ENCODE peak calls at places on chromosome 9, in six cellular contexts. One of them, this sample, is unnamed.

GRCh38 chr9:119451426-119451825 is 82.2 kb upstream of the BRINP1 start:
- DNase-seq in WTC11: no peak
- DNase-seq in CD4-positive, alpha-beta T cell: no peak
- DNase-seq in neural crest cell: no peak
- DNase-seq in mucosa of descending colon: no peak
- DNase-seq in neural progenitor cell: no peak
- DNase-seq in this sample: no peak

GRCh38 chr9:127769985-127770904 is 8.2 kb downstream of the SH2D3C start:
- DNase-seq in neural progenitor cell: peak
- DNase-seq in CD4-positive, alpha-beta T cell: no peak
- DNase-seq in neural crest cell: no peak
- DNase-seq in mucosa of descending colon: no peak
- DNase-seq in WTC11: no peak
- DNase-seq in this sample: no peak

GRCh38 chr9:130343445-130343918 is 77.9 kb downstream of the HMCN2 start:
- DNase-seq in neural progenitor cell: peak
- DNase-seq in CD4-positive, alpha-beta T cell: peak
- DNase-seq in mucosa of descending colon: peak
- DNase-seq in neural crest cell: peak
- DNase-seq in WTC11: peak
- DNase-seq in this sample: peak

GRCh38 chr9:35490910-35491465 is 1.1 kb downstream of the RUSC2 start:
- DNase-seq in neural progenitor cell: peak
- DNase-seq in neural crest cell: no peak
- DNase-seq in CD4-positive, alpha-beta T cell: no peak
- DNase-seq in WTC11: no peak
- DNase-seq in mucosa of descending colon: no peak
- DNase-seq in this sample: no peak

GRCh38 chr9:68575821-68576220 is 35.1 kb upstream of the TMEM252 start:
- DNase-seq in CD4-positive, alpha-beta T cell: no peak
- DNase-seq in neural progenitor cell: no peak
- DNase-seq in mucosa of descending colon: no peak
- DNase-seq in neural crest cell: no peak
- DNase-seq in WTC11: no peak
- DNase-seq in this sample: no peak

GRCh38 chr9:99490736-99491135 is 268.7 kb downstream of the SEC61B start:
- DNase-seq in CD4-positive, alpha-beta T cell: no peak
- DNase-seq in neural progenitor cell: no peak
- DNase-seq in WTC11: no peak
- DNase-seq in mucosa of descending colon: no peak
- DNase-seq in neural crest cell: no peak
- DNase-seq in this sample: no peak

GRCh38 chr9:93592389-93593021 is 16.1 kb downstream of the PHF2 start:
- DNase-seq in neural progenitor cell: no peak
- DNase-seq in CD4-positive, alpha-beta T cell: no peak
- DNase-seq in mucosa of descending colon: no peak
- DNase-seq in WTC11: peak
- DNase-seq in neural crest cell: no peak
- DNase-seq in this sample: no peak

GRCh38 chr9:20623021-20623747 is 885 bp upstream of the MLLT3 start:
- DNase-seq in neural crest cell: no peak
- DNase-seq in neural progenitor cell: peak
- DNase-seq in CD4-positive, alpha-beta T cell: peak
- DNase-seq in WTC11: peak
- DNase-seq in mucosa of descending colon: peak
- DNase-seq in this sample: peak

GRCh38 chr9:134707731-134708671 is 66.4 kb downstream of the COL5A1 start:
- DNase-seq in CD4-positive, alpha-beta T cell: no peak
- DNase-seq in neural progenitor cell: peak
- DNase-seq in mucosa of descending colon: no peak
- DNase-seq in neural crest cell: no peak
- DNase-seq in WTC11: no peak
- DNase-seq in this sample: peak

GRCh38 chr9:136409557-136410455 is 608 bp downstream of the ENTR1 start:
- DNase-seq in CD4-positive, alpha-beta T cell: no peak
- DNase-seq in neural progenitor cell: peak
- DNase-seq in mucosa of descending colon: peak
- DNase-seq in neural crest cell: no peak
- DNase-seq in WTC11: peak
- DNase-seq in this sample: no peak

GRCh38 chr9:75642522-75642921 is 248.0 kb upstream of the PCSK5 start:
- DNase-seq in neural crest cell: no peak
- DNase-seq in CD4-positive, alpha-beta T cell: no peak
- DNase-seq in mucosa of descending colon: no peak
- DNase-seq in neural progenitor cell: no peak
- DNase-seq in WTC11: no peak
- DNase-seq in this sample: no peak

GRCh38 chr9:117678882-117679281 is 25.3 kb upstream of the TLR4 start:
- DNase-seq in mucosa of descending colon: peak
- DNase-seq in CD4-positive, alpha-beta T cell: no peak
- DNase-seq in WTC11: no peak
- DNase-seq in neural progenitor cell: no peak
- DNase-seq in neural crest cell: no peak
- DNase-seq in this sample: no peak

GRCh38 chr9:119556129-119556875 is 187.1 kb upstream of the BRINP1 start:
- DNase-seq in neural crest cell: peak
- DNase-seq in neural progenitor cell: peak
- DNase-seq in WTC11: peak
- DNase-seq in mucosa of descending colon: peak
- DNase-seq in CD4-positive, alpha-beta T cell: no peak
- DNase-seq in this sample: peak

GRCh38 chr9:132823370-132824144 is 54.5 kb downstream of the AK8 start:
- DNase-seq in WTC11: no peak
- DNase-seq in mucosa of descending colon: no peak
- DNase-seq in neural progenitor cell: no peak
- DNase-seq in CD4-positive, alpha-beta T cell: no peak
- DNase-seq in neural crest cell: no peak
- DNase-seq in this sample: no peak
- TF ChIP-seq CTCF in WTC11: no peak
- TF ChIP-seq CTCF in mucosa of descending colon: no peak
- TF ChIP-seq CTCF in neural progenitor cell: no peak
- TF ChIP-seq CTCF in CD4-positive, alpha-beta T cell: no peak
- TF ChIP-seq CTCF in neural crest cell: no peak
- TF ChIP-seq CTCF in this sample: no peak

GRCh38 chr9:105901514-105902109 is 207.3 kb downstream of the TMEM38B start:
- DNase-seq in WTC11: peak
- DNase-seq in mucosa of descending colon: peak
- DNase-seq in neural crest cell: peak
- DNase-seq in neural progenitor cell: peak
- DNase-seq in CD4-positive, alpha-beta T cell: no peak
- DNase-seq in this sample: peak
- TF ChIP-seq CTCF in WTC11: peak
- TF ChIP-seq CTCF in mucosa of descending colon: peak
- TF ChIP-seq CTCF in neural crest cell: peak
- TF ChIP-seq CTCF in neural progenitor cell: peak
- TF ChIP-seq CTCF in CD4-positive, alpha-beta T cell: no peak
- TF ChIP-seq CTCF in this sample: peak

GRCh38 chr9:97990259-97990658 is 7.1 kb downstream of the ANP32B start:
- DNase-seq in CD4-positive, alpha-beta T cell: no peak
- DNase-seq in WTC11: no peak
- DNase-seq in mucosa of descending colon: no peak
- DNase-seq in neural crest cell: no peak
- DNase-seq in neural progenitor cell: no peak
- DNase-seq in this sample: no peak
- TF ChIP-seq CTCF in CD4-positive, alpha-beta T cell: no peak
- TF ChIP-seq CTCF in WTC11: no peak
- TF ChIP-seq CTCF in mucosa of descending colon: no peak
- TF ChIP-seq CTCF in neural crest cell: no peak
- TF ChIP-seq CTCF in neural progenitor cell: no peak
- TF ChIP-seq CTCF in this sample: no peak

DNA sequence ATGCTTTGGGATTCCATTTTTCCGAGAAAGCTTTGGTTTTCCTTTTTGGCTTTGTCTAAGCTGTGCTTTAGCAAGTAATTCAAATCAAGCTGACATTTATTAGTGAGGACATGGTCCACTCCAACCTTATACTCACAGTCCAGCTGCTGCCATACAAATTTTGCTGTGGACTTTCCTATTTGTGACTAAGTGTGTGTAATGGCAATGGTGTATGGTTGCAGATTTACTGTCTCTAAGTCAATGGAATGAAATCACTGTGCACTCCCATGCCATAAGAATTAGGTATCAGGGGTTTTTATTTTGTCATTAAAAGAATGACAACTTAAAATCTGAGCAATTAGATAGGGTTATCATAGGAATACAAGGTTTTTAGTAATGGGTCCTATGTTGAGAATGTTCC is 530.0 kb downstream of the CCDC171 start:
- DNase-seq in WTC11: no peak
- DNase-seq in neural crest cell: no peak
- DNase-seq in CD4-positive, alpha-beta T cell: no peak
- DNase-seq in neural progenitor cell: no peak
- DNase-seq in mucosa of descending colon: no peak
- DNase-seq in this sample: no peak
- TF ChIP-seq CTCF in WTC11: no peak
- TF ChIP-seq CTCF in neural crest cell: no peak
- TF ChIP-seq CTCF in CD4-positive, alpha-beta T cell: no peak
- TF ChIP-seq CTCF in neural progenitor cell: no peak
- TF ChIP-seq CTCF in mucosa of descending colon: no peak
- TF ChIP-seq CTCF in this sample: no peak

This sample was measured in glutamatergic neuron.